ENCODE peak calls at places on chromosomes 2 and 18, in eight cellular contexts. N is neural progenitor cell, K is fibroblast of lung, E is right lobe of liver, M is OCI-LY7, D is psoas muscle, H is PC-3, C is upper lobe of right lung. S is an unnamed sample. For H3K4me1, the result is how much of the 10 kb centered on the place peaks cover.

GRCh38 chr2:227780981-227781630 is 32.5 kb upstream of the CCL20 start:
- DNase-seq in D (no peak), C (no peak), K (no peak), E (no peak), M (no peak), H (no peak), N (no peak), S (no peak)

GRCh38 chr2:126849054-126849453 is 49.6 kb upstream of the TEX51 start:
- DNase-seq in H (no peak), E (no peak), D (no peak), N (no peak), C (no peak), M (no peak), K (no peak), S (no peak)

GRCh38 chr2:75003276-75003675 is 44.8 kb downstream of the POLE4 start:
- DNase-seq in E (peak), C (no peak), D (no peak), H (no peak), N (no peak), M (no peak), K (no peak), S (no peak)

GRCh38 chr2:7289697-7290096 is 372.5 kb downstream of the RNF144A start:
- DNase-seq in M (no peak), D (no peak), N (no peak), K (no peak), C (no peak), E (no peak), H (no peak), S (no peak)

GRCh38 chr2:98867539-98868309 is 68.3 kb downstream of the CRACDL start:
- DNase-seq in K (peak), D (no peak), E (no peak), C (no peak), N (no peak), H (peak), M (no peak), S (no peak)

GRCh38 chr2:33208400-33208799 is 261.6 kb downstream of the LTBP1 start:
- DNase-seq in N (no peak), C (no peak), D (no peak), M (no peak), E (no peak), H (no peak), K (no peak), S (no peak)

GRCh38 chr2:108409768-108410167 is 32.0 kb downstream of the SULT1C4 start:
- DNase-seq in C (no peak), E (no peak), H (no peak), D (no peak), M (no peak), N (no peak), K (peak), S (no peak)

GRCh38 chr2:236040600-236041328 is 127.4 kb downstream of the GBX2 start:
- DNase-seq in K (no peak), D (no peak), E (no peak), M (no peak), H (no peak), N (no peak), C (no peak), S (no peak)

GRCh38 chr2:112648081-112648480 is 2.3 kb downstream of the SLC20A1 start:
- DNase-seq in N (no peak), H (peak), D (no peak), E (no peak), K (no peak), C (no peak), M (no peak), S (no peak)

DNA sequence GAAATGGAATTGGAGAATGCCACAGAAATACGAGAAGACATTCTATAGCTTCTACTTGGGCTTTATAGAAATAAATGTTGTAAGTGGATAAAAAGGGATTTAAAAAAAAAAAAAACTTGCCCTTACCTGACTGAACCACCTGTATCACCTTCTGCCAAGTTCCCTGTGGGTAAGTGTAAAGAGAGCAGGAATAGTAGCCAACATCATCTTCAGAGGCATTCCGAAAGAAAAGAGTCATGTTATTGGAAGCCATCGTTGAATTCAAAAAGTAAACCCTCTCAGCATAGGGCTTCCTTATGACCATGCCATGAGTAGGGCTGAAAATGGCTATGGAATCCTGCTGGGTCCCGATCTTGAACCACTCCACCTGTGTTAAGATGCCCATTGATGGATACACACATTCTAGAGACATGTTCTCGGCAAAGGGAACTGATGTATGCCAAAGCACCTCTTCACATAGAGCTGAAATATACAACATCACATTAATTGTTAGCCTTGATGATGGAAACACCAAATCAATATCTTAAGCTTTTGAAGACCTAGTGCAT is 991 bp downstream of the CD226 start:
- DNase-seq in H (no peak), N (no peak), E (no peak), D (no peak), K (no peak), M (no peak), C (no peak), S (no peak)
- H3K4me3 ChIP-seq in H (no peak), N (no peak), E (no peak), D (no peak), K (no peak), M (no peak), C (peak), S (peak)

GRCh38 chr2:46118656-46119338 is 178.4 kb upstream of the EPAS1 start:
- DNase-seq in C (no peak), M (no peak), K (no peak), H (no peak), N (no peak), E (no peak), D (no peak), S (no peak)

GRCh38 chr2:46117994-46118393 is 179.2 kb upstream of the EPAS1 start:
- DNase-seq in N (no peak), C (no peak), E (no peak), D (no peak), M (no peak), H (no peak), K (no peak), S (no peak)

GRCh38 chr2:46116616-46117015 is 180.6 kb upstream of the EPAS1 start:
- DNase-seq in K (peak), C (no peak), D (no peak), N (no peak), M (no peak), H (no peak), E (no peak), S (no peak)

GRCh38 chr2:46117379-46117778 is 179.8 kb upstream of the EPAS1 start:
- DNase-seq in D (no peak), M (no peak), C (no peak), N (no peak), H (peak), E (no peak), K (peak), S (peak)

GRCh38 chr2:46114981-46115380 is 182.2 kb upstream of the EPAS1 start:
- DNase-seq in N (no peak), M (no peak), C (no peak), H (no peak), D (no peak), E (no peak), K (no peak), S (no peak)
- H3K4me1 ChIP-seq in N (under half), M (under half), C (under half), H (under half), D (under half), E (under half), K (under half), S (under half)

GRCh38 chr2:152405206-152406118 is 70.5 kb downstream of the FMNL2 start:
- DNase-seq in E (no peak), D (no peak), C (no peak), N (no peak), H (peak), K (no peak), M (no peak), S (no peak)

GRCh38 chr2:152406119-152406835 is 71.3 kb downstream of the FMNL2 start:
- DNase-seq in H (no peak), D (no peak), M (no peak), C (no peak), N (no peak), E (no peak), K (no peak), S (no peak)

GRCh38 chr2:152403395-152403794 is 68.4 kb downstream of the FMNL2 start:
- DNase-seq in C (no peak), E (no peak), K (no peak), H (no peak), N (no peak), M (no peak), D (no peak), S (no peak)

GRCh38 chr2:152400607-152401214 is 65.7 kb downstream of the FMNL2 start:
- DNase-seq in D (no peak), K (no peak), C (no peak), H (no peak), M (no peak), N (no peak), E (no peak), S (no peak)

DNA sequence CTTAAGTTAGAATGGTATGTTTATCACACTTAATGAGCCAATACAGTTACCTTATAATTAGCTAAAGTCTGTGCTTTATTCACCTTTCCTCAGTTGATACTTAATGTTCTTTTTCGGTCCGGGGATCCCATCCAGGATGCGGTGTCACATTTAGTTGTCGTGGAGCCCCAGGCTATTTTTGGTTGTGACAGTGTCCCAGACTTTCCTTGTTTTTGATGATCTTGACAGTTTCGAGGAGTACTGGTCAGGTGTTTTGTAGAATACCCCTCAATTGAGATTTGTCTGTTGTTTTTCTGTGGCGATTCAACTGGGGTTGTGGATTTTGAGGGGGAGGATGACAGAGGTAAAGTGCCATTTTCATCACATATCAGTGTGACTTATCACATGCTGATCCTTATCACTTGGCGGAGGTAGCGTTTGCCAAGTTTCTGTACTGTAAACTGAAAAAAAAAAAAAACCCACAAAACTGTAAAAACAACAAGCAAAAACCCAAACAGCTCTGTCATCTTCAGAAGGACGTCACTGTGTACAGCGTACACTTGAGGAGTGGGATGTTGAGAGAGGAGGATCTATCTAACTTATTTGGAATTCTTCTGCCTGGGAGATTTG is 67.9 kb downstream of the FMNL2 start:
- DNase-seq in M (no peak), C (no peak), K (no peak), N (no peak), E (no peak), D (no peak), H (no peak), S (no peak)
- TF ChIP-seq CTCF in M (no peak), C (no peak), K (no peak), N (no peak), E (no peak), D (no peak), H (no peak), S (no peak)

GRCh38 chr18:70384181-70384790 is 95.4 kb downstream of the SOCS6 start:
- DNase-seq in E (no peak), K (peak), M (no peak), C (no peak), H (peak), N (no peak), D (no peak), S (no peak)
- H3K4me3 ChIP-seq in E (no peak), K (no peak), M (no peak), C (no peak), H (peak), N (no peak), D (no peak), S (no peak)

DNA sequence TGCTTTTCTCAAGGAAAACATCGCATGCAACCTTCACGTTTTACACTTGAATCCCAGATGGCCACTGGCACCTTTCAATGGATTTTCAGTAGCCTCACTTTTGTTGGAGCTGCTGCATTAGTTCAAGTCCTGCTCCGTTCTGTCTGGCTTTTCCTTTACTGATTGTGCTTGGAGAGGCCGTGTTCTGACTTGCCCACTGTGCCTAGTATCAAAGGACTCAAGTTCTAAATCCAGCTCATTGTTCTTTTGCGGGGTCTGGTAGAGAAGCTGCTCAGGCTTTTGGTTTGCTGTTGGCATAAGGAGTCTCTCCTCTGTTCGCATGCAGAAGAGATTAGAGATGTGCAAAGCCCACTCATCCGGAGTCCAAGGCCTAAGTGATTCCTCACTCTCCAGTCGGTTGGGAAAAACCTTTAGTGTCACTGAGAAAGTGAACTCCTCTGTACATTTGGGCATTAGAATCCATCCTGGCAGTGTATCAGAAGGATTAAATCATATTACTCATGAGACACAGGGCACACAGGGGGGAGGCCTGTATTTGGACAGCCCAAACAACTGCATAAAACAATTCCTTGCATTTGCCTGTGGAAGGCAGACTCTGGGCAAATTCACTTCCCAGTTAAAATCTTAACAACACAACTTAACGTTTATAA is 69.7 kb downstream of the NCK2 start:
- DNase-seq in H (no peak), C (no peak), K (peak), N (no peak), E (no peak), M (no peak), D (no peak), S (no peak)
- H3K4me1 ChIP-seq in H (under half), C (under half), K (under half), N (under half), E (under half), M (under half), D (under half), S (under half)

GRCh38 chr2:129329574-129329973 is 649.9 kb upstream of the RAB6C start:
- DNase-seq in D (no peak), K (no peak), M (no peak), C (no peak), N (no peak), E (no peak), H (no peak), S (no peak)

GRCh38 chr2:129334128-129334527 is 645.3 kb upstream of the RAB6C start:
- DNase-seq in D (no peak), H (no peak), K (no peak), N (no peak), E (no peak), M (no peak), C (no peak), S (no peak)

GRCh38 chr2:129330504-129330903 is 649.0 kb upstream of the RAB6C start:
- DNase-seq in M (no peak), D (no peak), E (no peak), N (no peak), H (no peak), C (no peak), K (no peak), S (no peak)

GRCh38 chr2:129334696-129335095 is 644.8 kb upstream of the RAB6C start:
- DNase-seq in N (no peak), D (peak), E (no peak), K (no peak), H (no peak), C (no peak), M (no peak), S (no peak)

DNA sequence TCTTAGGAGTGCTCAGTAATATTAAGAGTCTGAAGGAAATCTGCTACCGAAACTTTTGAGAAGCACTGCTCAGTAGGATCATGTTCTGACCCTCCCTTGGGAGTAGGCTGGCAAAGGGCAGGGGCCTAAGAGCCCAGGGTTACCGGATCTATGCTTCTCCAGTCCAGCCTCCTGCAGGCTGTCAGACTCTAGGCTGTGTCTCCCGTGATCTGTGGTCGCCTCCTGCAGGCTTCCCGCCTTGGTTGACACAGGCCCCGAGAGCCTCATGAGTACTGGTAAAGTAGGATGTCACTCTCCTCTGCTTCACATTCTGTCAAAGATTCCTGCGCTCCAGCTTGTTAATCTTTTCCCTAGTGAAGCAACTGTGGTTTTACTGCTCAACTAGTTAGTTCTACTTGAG is 647.8 kb upstream of the RAB6C start:
- DNase-seq in E (no peak), N (peak), M (no peak), C (no peak), D (no peak), K (no peak), H (no peak), S (no peak)
- TF ChIP-seq CTCF in E (no peak), N (no peak), M (no peak), C (no peak), D (no peak), K (no peak), H (no peak), S (no peak)

GRCh38 chr18:48928787-48929186 is 22.0 kb downstream of the SMAD7 start:
- DNase-seq in M (peak), H (no peak), E (peak), D (no peak), K (peak), C (peak), N (peak), S (peak)
- H3K4me3 ChIP-seq in M (peak), H (no peak), E (no peak), D (peak), K (no peak), C (peak), N (no peak), S (peak)

DNA sequence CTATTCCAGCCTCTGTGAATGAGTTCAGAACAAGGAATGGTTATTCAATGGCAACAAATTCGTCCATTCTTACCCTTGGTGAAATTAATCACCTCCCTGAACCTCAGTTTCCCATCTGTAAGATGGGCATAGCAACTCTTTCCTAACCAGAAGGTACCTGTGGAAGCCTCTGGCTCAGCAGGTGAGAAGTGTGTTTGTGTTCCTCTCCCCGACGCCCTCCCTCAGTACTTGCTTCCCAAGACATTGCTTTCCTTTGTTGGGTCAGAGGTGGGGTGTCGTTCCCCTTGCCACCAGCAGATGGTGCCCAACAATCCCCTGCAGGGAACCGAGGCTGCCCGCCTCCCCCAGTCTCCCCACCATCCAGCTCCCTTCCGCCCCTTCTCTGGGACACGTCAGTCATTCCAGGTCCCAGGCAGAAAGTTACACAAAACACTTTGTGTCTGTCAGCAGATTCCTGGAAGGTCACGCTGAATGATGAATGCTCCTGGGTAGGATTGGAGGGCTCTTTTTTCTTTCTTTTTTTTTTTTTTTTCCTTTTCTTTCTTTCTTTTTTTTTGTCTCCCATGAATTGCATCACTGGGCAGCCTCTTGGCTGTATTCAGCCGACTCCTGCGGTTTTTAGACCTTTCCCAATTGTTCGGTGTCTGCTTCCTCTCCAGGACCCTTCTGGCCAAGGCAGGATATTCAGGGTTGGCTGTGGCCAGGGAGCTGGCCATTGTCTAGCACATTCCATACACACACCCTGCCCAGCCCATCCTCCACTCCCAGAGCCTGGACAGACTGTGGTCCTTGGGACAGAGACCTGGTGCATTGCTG is 117.3 kb downstream of the LPIN1 start:
- DNase-seq in N (peak), M (peak), C (peak), K (peak), H (peak), E (peak), D (peak), S (peak)
- H3K4me1 ChIP-seq in N (under half), M (under half), C (under half), K (under half), H (under half), E (under half), D (under half), S (under half)

GRCh38 chr2:69643602-69644505 is at the start of gene AAK1:
- DNase-seq in D (peak), K (peak), E (peak), C (peak), H (peak), M (peak), N (peak), S (peak)

GRCh38 chr2:69641887-69642708 is 1.4 kb downstream of the AAK1 start:
- DNase-seq in H (no peak), N (no peak), D (no peak), C (no peak), K (no peak), E (no peak), M (no peak), S (no peak)

GRCh38 chr2:69644506-69644979 is 1.0 kb upstream of the AAK1 start:
- DNase-seq in N (no peak), D (no peak), M (no peak), E (no peak), H (no peak), C (peak), K (no peak), S (no peak)

GRCh38 chr2:69645026-69645425 is 1.5 kb upstream of the AAK1 start:
- DNase-seq in H (peak), D (no peak), K (no peak), M (peak), E (no peak), C (no peak), N (no peak), S (no peak)

GRCh38 chr2:69642709-69643601 is 584 bp downstream of the AAK1 start:
- DNase-seq in K (peak), H (peak), D (peak), C (peak), N (peak), M (peak), E (peak), S (peak)
- TF ChIP-seq CTCF in K (no peak), H (peak), D (no peak), C (no peak), N (peak), M (peak), E (peak), S (no peak)

DNA sequence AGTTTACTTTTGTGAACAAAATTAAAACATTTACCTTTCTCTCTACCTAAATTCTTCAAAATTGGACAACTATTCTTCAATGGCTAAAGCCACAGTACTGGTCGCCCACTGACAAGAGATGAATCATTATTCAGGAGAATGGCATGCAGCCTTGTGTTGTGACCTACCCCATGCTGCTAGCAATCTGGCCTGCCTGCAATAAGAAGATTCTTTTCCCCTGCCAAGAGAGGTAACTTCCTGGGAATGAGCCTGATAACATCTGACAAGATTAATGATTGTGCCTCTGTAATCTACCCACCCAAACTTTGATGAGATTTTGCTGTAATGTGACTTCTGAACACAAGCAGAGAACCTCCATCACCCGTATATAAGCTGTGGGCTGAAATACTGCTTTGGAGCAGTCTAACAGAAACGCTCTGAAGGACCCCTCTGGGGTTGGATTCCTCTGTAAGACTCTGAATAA is 47.0 kb upstream of the ST3GAL5 start:
- DNase-seq in C (no peak), D (no peak), K (no peak), M (no peak), N (peak), H (peak), E (no peak), S (no peak)
- H3K4me3 ChIP-seq in C (no peak), D (no peak), K (no peak), M (no peak), N (no peak), H (no peak), E (no peak), S (no peak)